ENCODE peak calls at places on chromosomes 2 and 18, in four cellular contexts. U is A549, E is HepG2, R is GM12878. A is an unnamed sample.

GRCh38 chr18:33914399-33914798 is 310.3 kb downstream of the NOL4 start:
- DNase-seq in U (no peak), E (no peak), R (no peak), A (no peak)

GRCh38 chr18:31438402-31438801 is 9.1 kb upstream of the DSG3 start:
- DNase-seq in U (no peak), E (no peak), R (no peak), A (no peak)

GRCh38 chr2:127046579-127046978 is 60.4 kb downstream of the BIN1 start:
- DNase-seq in U (no peak), E (no peak), R (no peak), A (no peak)

GRCh38 chr18:9404565-9405060 is 70.0 kb downstream of the TWSG1 start:
- DNase-seq in U (no peak), E (no peak), R (no peak), A (peak)

GRCh38 chr2:124024491-124025348 is at the start of gene CNTNAP5:
- DNase-seq in U (no peak), E (no peak), R (no peak), A (peak)

GRCh38 chr2:16112972-16113560 is 172.7 kb downstream of the MYCN start:
- DNase-seq in U (no peak), E (no peak), R (no peak), A (no peak)

GRCh38 chr18:13447621-13448020 is 229.1 kb downstream of the LDLRAD4 start:
- DNase-seq in U (peak), E (no peak), R (no peak), A (no peak)

GRCh38 chr2:201235865-201236811 is 24.2 kb upstream of the CASP8 start:
- DNase-seq in U (no peak), E (peak), R (no peak), A (peak)

GRCh38 chr18:67597759-67598158 is 81.2 kb upstream of the DSEL start:
- DNase-seq in U (no peak), E (no peak), R (no peak), A (no peak)

GRCh38 chr2:182883451-182883850 is 17.0 kb upstream of the FRZB start:
- DNase-seq in U (no peak), E (no peak), R (no peak), A (no peak)

GRCh38 chr2:120448427-120448826 is 102.5 kb downstream of the INHBB start:
- DNase-seq in U (no peak), E (no peak), R (no peak), A (no peak)

GRCh38 chr2:200662727-200663126 is 76.9 kb downstream of the AOX1 start:
- DNase-seq in U (peak), E (peak), R (no peak), A (no peak)

DNA sequence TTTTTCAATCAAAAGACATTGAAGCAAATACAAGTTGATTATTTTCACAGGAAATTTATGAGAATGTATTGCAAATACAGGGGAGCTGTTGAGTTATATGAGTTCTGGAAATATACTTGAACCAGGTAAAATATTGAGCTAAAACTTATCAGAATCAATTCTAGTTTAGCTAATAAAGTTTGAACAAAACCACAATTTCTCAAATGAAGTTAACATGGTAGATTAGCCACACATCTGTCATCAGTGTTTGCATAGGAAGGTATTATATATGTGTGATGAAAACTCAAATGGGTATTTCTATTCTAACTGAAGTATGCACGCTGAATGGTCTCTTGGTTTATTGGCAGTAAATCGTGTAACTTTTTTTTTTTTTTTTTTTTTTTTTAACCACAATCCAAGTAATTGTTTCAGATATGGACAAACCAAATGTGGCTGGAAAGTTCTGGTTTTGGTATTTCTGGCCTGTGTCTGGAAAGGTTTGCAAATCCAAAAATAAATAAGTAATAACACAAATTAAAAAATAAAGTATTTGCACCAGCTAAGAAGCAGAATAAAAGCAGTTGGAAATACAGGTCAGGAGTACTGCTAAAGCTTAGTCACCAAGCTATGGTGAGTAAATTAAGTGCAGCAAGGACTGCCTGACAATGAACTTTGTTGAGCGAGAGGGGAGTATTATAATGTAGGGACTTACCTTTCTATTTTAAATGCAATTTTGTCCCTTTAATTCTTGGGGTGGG is 479.1 kb upstream of the FANCL start:
- DNase-seq in U (no peak), E (no peak), R (no peak), A (no peak)
- TF ChIP-seq POLR2AphosphoS2 in U (no peak), E (no peak), R (no peak), A (no peak)

DNA sequence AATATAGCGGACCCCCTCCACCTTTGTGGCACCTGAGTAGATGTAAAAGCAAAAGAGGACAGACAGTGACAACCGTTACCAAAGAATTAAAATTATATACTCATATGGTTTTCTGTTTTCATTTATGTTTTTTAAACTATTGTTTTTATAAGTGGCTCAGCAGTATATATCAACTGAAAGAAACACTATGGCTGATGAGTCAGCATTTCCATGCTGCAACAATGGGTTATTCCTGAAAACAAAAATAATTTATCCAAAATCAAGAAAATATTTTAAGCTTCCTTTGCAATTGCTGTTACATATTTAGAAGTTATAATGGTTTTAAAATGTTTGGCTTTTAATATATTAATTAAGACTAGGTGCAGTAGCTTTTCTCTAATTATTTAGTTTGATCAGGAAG is 17.7 kb downstream of the MRPS9 start:
- DNase-seq in U (no peak), E (no peak), R (no peak), A (no peak)
- TF ChIP-seq POLR2AphosphoS2 in U (no peak), E (no peak), R (no peak), A (no peak)

DNA sequence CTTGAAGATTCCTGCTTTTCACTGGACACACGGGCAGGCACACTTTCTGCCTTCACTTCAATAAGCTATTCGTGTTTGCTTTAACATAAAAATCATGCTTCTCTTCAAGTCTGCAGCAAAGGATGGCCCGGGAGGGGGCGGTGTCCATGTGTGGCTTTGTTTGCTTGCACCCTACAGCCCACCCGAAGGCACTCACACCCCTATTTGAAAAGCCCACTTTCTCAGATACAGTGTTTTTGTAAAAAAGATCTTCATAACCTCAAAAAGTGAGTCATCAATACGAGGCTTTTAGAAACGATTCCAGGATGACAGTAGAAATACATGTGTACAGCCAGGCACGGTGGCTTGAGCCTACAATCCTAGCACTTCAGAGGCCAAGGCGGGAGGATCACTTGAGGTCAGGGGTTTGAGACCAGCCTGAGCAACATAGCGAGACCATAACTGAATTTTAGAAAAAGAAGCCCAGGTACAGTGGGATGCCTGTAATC is 36.5 kb upstream of the HPCAL1 start:
- DNase-seq in U (no peak), E (no peak), R (no peak), A (no peak)
- TF ChIP-seq POLR2AphosphoS2 in U (no peak), E (no peak), R (no peak), A (no peak)

GRCh38 chr2:121532894-121533293 is 2.2 kb downstream of the RNU4ATAC start:
- DNase-seq in U (no peak), E (peak), R (no peak), A (no peak)

GRCh38 chr2:121529439-121530209 is 1.1 kb upstream of the RNU4ATAC start:
- DNase-seq in U (peak), E (peak), R (no peak), A (peak)

GRCh38 chr2:121532347-121532766 is 1.7 kb downstream of the RNU4ATAC start:
- DNase-seq in U (peak), E (peak), R (no peak), A (peak)

GRCh38 chr2:121530210-121530562 is 494 bp upstream of the RNU4ATAC start:
- DNase-seq in U (peak), E (peak), R (peak), A (peak)

GRCh38 chr2:121530563-121531334 is at the start of gene RNU4ATAC:
- DNase-seq in U (peak), E (peak), R (peak), A (peak)
- TF ChIP-seq POLR2AphosphoS2 in U (peak), E (peak), R (peak), A (peak)

GRCh38 chr2:167988296-167988695 is 259.1 kb downstream of the STK39 start:
- DNase-seq in U (no peak), E (no peak), R (no peak), A (no peak)
- TF ChIP-seq POLR2AphosphoS2 in U (no peak), E (no peak), R (no peak), A (no peak)

DNA sequence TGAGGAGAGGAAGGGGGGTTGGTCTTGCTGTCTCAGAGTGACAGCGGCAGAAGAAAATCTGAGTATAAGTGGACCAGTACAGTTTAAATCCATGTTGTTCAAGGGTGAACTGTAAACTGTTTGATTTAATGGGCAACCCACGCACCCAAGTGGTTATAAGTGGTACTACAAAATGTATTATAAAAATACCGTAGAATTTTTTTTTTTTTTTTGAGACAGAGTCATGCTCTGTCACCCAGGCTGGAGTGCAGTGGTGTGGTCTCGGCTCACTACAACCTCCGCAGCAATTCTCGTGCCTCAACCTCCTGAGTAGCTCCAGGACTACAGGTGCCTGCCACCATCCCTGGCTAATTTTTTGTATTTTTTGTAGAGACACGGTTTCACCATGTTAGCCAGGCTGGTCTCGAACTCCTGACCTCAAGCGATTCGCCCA is 2.1 kb upstream of the CHCHD5 start:
- DNase-seq in U (no peak), E (peak), R (no peak), A (peak)
- TF ChIP-seq POLR2AphosphoS2 in U (no peak), E (no peak), R (no peak), A (no peak)

GRCh38 chr18:35588995-35589394 is 7.5 kb downstream of the GALNT1 start:
- DNase-seq in U (no peak), E (peak), R (no peak), A (no peak)
- TF ChIP-seq POLR2AphosphoS2 in U (no peak), E (no peak), R (no peak), A (no peak)

A was measured in K562.